ENCODE peak calls at places on chromosomes 16 and 17, in five cellular contexts. One of them, this sample, is unnamed. For H3K36me3, the result is how much of the 10 kb centered on the place peaks cover.

GRCh38 chr17:49915260-49915659 is 53.7 kb upstream of the DLX4 start:
- DNase-seq in uterus: no peak
- DNase-seq in upper lobe of right lung: no peak
- DNase-seq in NT2/D1: no peak
- DNase-seq in IMR-90: no peak
- DNase-seq in this sample: no peak

GRCh38 chr16:68934402-68934801 is 91.1 kb downstream of the TANGO6 start:
- DNase-seq in IMR-90: no peak
- DNase-seq in NT2/D1: no peak
- DNase-seq in uterus: no peak
- DNase-seq in upper lobe of right lung: no peak
- DNase-seq in this sample: no peak

GRCh38 chr17:56142325-56142724 is 10.9 kb upstream of the ANKFN1 start:
- DNase-seq in IMR-90: peak
- DNase-seq in upper lobe of right lung: no peak
- DNase-seq in uterus: no peak
- DNase-seq in NT2/D1: no peak
- DNase-seq in this sample: no peak

GRCh38 chr17:71251276-71251675 is 869.5 kb upstream of the SOX9 start:
- DNase-seq in IMR-90: peak
- DNase-seq in upper lobe of right lung: no peak
- DNase-seq in NT2/D1: no peak
- DNase-seq in uterus: no peak
- DNase-seq in this sample: no peak

GRCh38 chr17:15941781-15942180 is 3.1 kb upstream of the ADORA2B start:
- DNase-seq in NT2/D1: no peak
- DNase-seq in uterus: no peak
- DNase-seq in IMR-90: no peak
- DNase-seq in upper lobe of right lung: no peak
- DNase-seq in this sample: no peak

GRCh38 chr17:78599419-78599818 is 22.2 kb upstream of the DNAH17 start:
- DNase-seq in NT2/D1: no peak
- DNase-seq in uterus: no peak
- DNase-seq in upper lobe of right lung: no peak
- DNase-seq in IMR-90: peak
- DNase-seq in this sample: no peak

GRCh38 chr16:11389631-11390565 is 44.6 kb downstream of the RMI2 start:
- DNase-seq in IMR-90: no peak
- DNase-seq in NT2/D1: no peak
- DNase-seq in upper lobe of right lung: no peak
- DNase-seq in uterus: no peak
- DNase-seq in this sample: no peak

GRCh38 chr17:81870978-81871386 is at the start of gene ARHGDIA:
- DNase-seq in upper lobe of right lung: no peak
- DNase-seq in IMR-90: no peak
- DNase-seq in NT2/D1: no peak
- DNase-seq in uterus: no peak
- DNase-seq in this sample: no peak

GRCh38 chr17:55641559-55642160 is 81.0 kb downstream of the TMEM100 start:
- DNase-seq in IMR-90: peak
- DNase-seq in upper lobe of right lung: peak
- DNase-seq in NT2/D1: peak
- DNase-seq in uterus: peak
- DNase-seq in this sample: peak

GRCh38 chr17:17784599-17785264 is 52.1 kb downstream of the SREBF1 start:
- DNase-seq in IMR-90: no peak
- DNase-seq in uterus: no peak
- DNase-seq in NT2/D1: no peak
- DNase-seq in upper lobe of right lung: no peak
- DNase-seq in this sample: no peak

GRCh38 chr17:80364091-80364691 is 50.8 kb upstream of the ENDOV start:
- DNase-seq in IMR-90: no peak
- DNase-seq in NT2/D1: no peak
- DNase-seq in upper lobe of right lung: no peak
- DNase-seq in uterus: no peak
- DNase-seq in this sample: no peak

GRCh38 chr17:74259667-74260524 is 14.1 kb upstream of the DNAI2 start:
- DNase-seq in IMR-90: no peak
- DNase-seq in upper lobe of right lung: no peak
- DNase-seq in uterus: no peak
- DNase-seq in NT2/D1: no peak
- DNase-seq in this sample: no peak

GRCh38 chr16:23140082-23140481 is 9.2 kb downstream of the USP31 start:
- DNase-seq in IMR-90: no peak
- DNase-seq in uterus: no peak
- DNase-seq in upper lobe of right lung: no peak
- DNase-seq in NT2/D1: no peak
- DNase-seq in this sample: no peak

DNA sequence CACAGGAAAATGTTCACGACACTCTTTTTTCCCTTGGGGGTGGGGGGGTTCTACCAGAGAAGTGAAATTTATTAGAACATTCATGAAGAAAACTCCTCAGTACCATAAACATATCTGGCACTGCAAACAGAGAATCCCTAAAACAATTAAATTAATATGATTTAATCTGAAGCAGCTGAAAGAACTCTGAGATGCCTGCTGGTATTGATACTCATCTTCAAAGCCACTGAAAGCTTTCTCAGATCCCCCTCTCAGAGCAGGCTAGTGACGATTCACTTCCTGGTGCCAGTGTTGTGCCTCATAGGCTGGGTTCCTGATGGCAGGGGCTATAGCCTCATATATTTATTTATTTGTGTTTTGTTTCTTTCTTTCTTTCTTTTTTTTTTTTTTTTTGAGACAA is 52.7 kb downstream of the MYH10 start:
- DNase-seq in NT2/D1: no peak
- DNase-seq in IMR-90: no peak
- DNase-seq in upper lobe of right lung: no peak
- DNase-seq in uterus: no peak
- DNase-seq in this sample: no peak
- H3K36me3 ChIP-seq in NT2/D1: half or more
- H3K36me3 ChIP-seq in IMR-90: under half
- H3K36me3 ChIP-seq in upper lobe of right lung: under half
- H3K36me3 ChIP-seq in uterus: under half
- H3K36me3 ChIP-seq in this sample: under half

GRCh38 chr16:84706856-84707255 is 7.1 kb downstream of the USP10 start:
- DNase-seq in IMR-90: no peak
- DNase-seq in uterus: no peak
- DNase-seq in upper lobe of right lung: no peak
- DNase-seq in NT2/D1: no peak
- DNase-seq in this sample: no peak

GRCh38 chr16:84712138-84712671 is 12.4 kb downstream of the USP10 start:
- DNase-seq in NT2/D1: no peak
- DNase-seq in upper lobe of right lung: no peak
- DNase-seq in uterus: no peak
- DNase-seq in IMR-90: no peak
- DNase-seq in this sample: no peak

GRCh38 chr16:84710686-84711085 is 10.9 kb downstream of the USP10 start:
- DNase-seq in uterus: no peak
- DNase-seq in upper lobe of right lung: no peak
- DNase-seq in IMR-90: no peak
- DNase-seq in NT2/D1: no peak
- DNase-seq in this sample: no peak

GRCh38 chr16:84712801-84713775 is 13.3 kb downstream of the USP10 start:
- DNase-seq in IMR-90: no peak
- DNase-seq in uterus: no peak
- DNase-seq in upper lobe of right lung: no peak
- DNase-seq in NT2/D1: no peak
- DNase-seq in this sample: no peak

GRCh38 chr16:84709609-84710008 is 9.8 kb downstream of the USP10 start:
- DNase-seq in NT2/D1: no peak
- DNase-seq in IMR-90: no peak
- DNase-seq in uterus: no peak
- DNase-seq in upper lobe of right lung: no peak
- DNase-seq in this sample: no peak
- H3K36me3 ChIP-seq in NT2/D1: under half
- H3K36me3 ChIP-seq in IMR-90: under half
- H3K36me3 ChIP-seq in uterus: under half
- H3K36me3 ChIP-seq in upper lobe of right lung: under half
- H3K36me3 ChIP-seq in this sample: under half

GRCh38 chr17:76772842-76773521 is 35.1 kb downstream of the MFSD11 start:
- DNase-seq in upper lobe of right lung: no peak
- DNase-seq in NT2/D1: no peak
- DNase-seq in IMR-90: peak
- DNase-seq in uterus: no peak
- DNase-seq in this sample: no peak
- H3K36me3 ChIP-seq in upper lobe of right lung: half or more
- H3K36me3 ChIP-seq in NT2/D1: under half
- H3K36me3 ChIP-seq in IMR-90: under half
- H3K36me3 ChIP-seq in uterus: under half
- H3K36me3 ChIP-seq in this sample: under half

GRCh38 chr17:21213005-21213404 is 956 bp downstream of the TMEM11 start:
- DNase-seq in uterus: no peak
- DNase-seq in IMR-90: no peak
- DNase-seq in NT2/D1: no peak
- DNase-seq in upper lobe of right lung: no peak
- DNase-seq in this sample: no peak
- H3K36me3 ChIP-seq in uterus: under half
- H3K36me3 ChIP-seq in IMR-90: under half
- H3K36me3 ChIP-seq in NT2/D1: under half
- H3K36me3 ChIP-seq in upper lobe of right lung: under half
- H3K36me3 ChIP-seq in this sample: under half

GRCh38 chr17:69455040-69455439 is 40.5 kb downstream of the MAP2K6 start:
- DNase-seq in uterus: no peak
- DNase-seq in NT2/D1: no peak
- DNase-seq in upper lobe of right lung: no peak
- DNase-seq in IMR-90: no peak
- DNase-seq in this sample: no peak
- H3K36me3 ChIP-seq in uterus: under half
- H3K36me3 ChIP-seq in NT2/D1: under half
- H3K36me3 ChIP-seq in upper lobe of right lung: under half
- H3K36me3 ChIP-seq in IMR-90: under half
- H3K36me3 ChIP-seq in this sample: under half